ENCODE peak calls at places on chromosomes 1 and 21, in six cellular contexts. U is H9, G is trophoblast cell, C is mesenchymal stem cell, V is H1, F is neuronal stem cell. Q is an unnamed sample.

GRCh38 chr1:35887508-35887907 is 4.5 kb downstream of the AGO1 start:
- DNase-seq in U (no peak), G (no peak), C (no peak), V (no peak), F (no peak), Q (no peak)

GRCh38 chr1:209600541-209600940 is 17.0 kb downstream of the CAMK1G start:
- DNase-seq in U (no peak), G (no peak), C (no peak), V (no peak), F (no peak), Q (peak; percentile 39)

GRCh38 chr21:34968414-34969333 is 80.4 kb downstream of the RUNX1 start:
- DNase-seq in U (no peak), G (peak; percentile 54), C (no peak), V (no peak), F (no peak), Q (no peak)

GRCh38 chr1:41498809-41499208 is 14.3 kb upstream of the EDN2 start:
- DNase-seq in U (no peak), G (no peak), C (no peak), V (no peak), F (no peak), Q (peak; percentile 38)

GRCh38 chr21:29441651-29442050 is 142.9 kb downstream of the BACH1 start:
- DNase-seq in U (no peak), G (no peak), C (no peak), V (no peak), F (no peak), Q (no peak)

GRCh38 chr1:12457771-12458170 is 160.2 kb downstream of the DHRS3 start:
- DNase-seq in U (no peak), G (no peak), C (no peak), V (no peak), F (no peak), Q (no peak)

GRCh38 chr21:41975391-41976272 is 21.8 kb upstream of the C2CD2 start:
- DNase-seq in U (no peak), G (no peak), C (no peak), V (peak; percentile 59), F (no peak), Q (no peak)

GRCh38 chr1:240663160-240663879 is 51.4 kb upstream of the GREM2 start:
- DNase-seq in U (no peak), G (no peak), C (no peak), V (no peak), F (no peak), Q (peak; percentile 89)

GRCh38 chr1:234730542-234731370 is 120.8 kb upstream of the IRF2BP2 start:
- DNase-seq in U (no peak), G (no peak), C (no peak), V (no peak), F (no peak), Q (no peak)

GRCh38 chr21:37886726-37887309 is 29.4 kb downstream of the KCNJ6 start:
- DNase-seq in U (no peak), G (no peak), C (no peak), V (no peak), F (no peak), Q (no peak)

GRCh38 chr1:25744140-25744581 is 55.8 kb upstream of the SELENON start:
- DNase-seq in U (peak; percentile 74), G (peak; percentile 48), C (peak; percentile 56), V (peak; percentile 63), F (no peak), Q (peak; percentile 53)

GRCh38 chr1:47875831-47876586 is 121.2 kb downstream of the TRABD2B start:
- DNase-seq in U (no peak), G (peak; percentile 4), C (peak; percentile 61), V (no peak), F (no peak), Q (no peak)

GRCh38 chr1:201091256-201091655 is 21.0 kb downstream of the CACNA1S start:
- DNase-seq in U (no peak), G (no peak), C (no peak), V (no peak), F (no peak), Q (no peak)

GRCh38 chr21:26136686-26137085 is 33.9 kb downstream of the APP start:
- DNase-seq in U (no peak), G (no peak), C (no peak), V (no peak), F (no peak), Q (no peak)

GRCh38 chr1:192809286-192810252 is 730 bp downstream of the RGS2 start:
- DNase-seq in U (no peak), G (peak; percentile 51), C (no peak), V (no peak), F (peak; percentile 8), Q (peak; percentile 65)

GRCh38 chr1:30740952-30741894 is 16.4 kb downstream of the LAPTM5 start:
- DNase-seq in U (no peak), G (peak; percentile 17), C (no peak), V (no peak), F (no peak), Q (peak; percentile 21)

GRCh38 chr1:244049142-244049968 is 1.7 kb upstream of the ZBTB18 start:
- DNase-seq in U (no peak), G (peak; percentile 55), C (peak; percentile 30), V (no peak), F (no peak), Q (no peak)

GRCh38 chr21:39668369-39668768 is 55.6 kb downstream of the B3GALT5 start:
- DNase-seq in U (peak; percentile 18), G (no peak), C (no peak), V (no peak), F (no peak), Q (no peak)
- H3K14ac ChIP-seq in U (no peak overlapping the region), G (no peak overlapping the region), C (no peak overlapping the region), V (no peak overlapping the region), F (no peak overlapping the region), Q (no peak overlapping the region)

GRCh38 chr1:177978530-177978929 is 8.7 kb upstream of the SEC16B start:
- DNase-seq in U (no peak), G (no peak), C (no peak), V (no peak), F (no peak), Q (no peak)

GRCh38 chr1:177979272-177979671 is 9.4 kb upstream of the SEC16B start:
- DNase-seq in U (no peak), G (no peak), C (no peak), V (no peak), F (no peak), Q (no peak)

GRCh38 chr1:177973585-177973984 is 3.7 kb upstream of the SEC16B start:
- DNase-seq in U (no peak), G (no peak), C (no peak), V (no peak), F (no peak), Q (no peak)

GRCh38 chr1:177976596-177976995 is 6.7 kb upstream of the SEC16B start:
- DNase-seq in U (no peak), G (no peak), C (no peak), V (no peak), F (no peak), Q (no peak)

DNA sequence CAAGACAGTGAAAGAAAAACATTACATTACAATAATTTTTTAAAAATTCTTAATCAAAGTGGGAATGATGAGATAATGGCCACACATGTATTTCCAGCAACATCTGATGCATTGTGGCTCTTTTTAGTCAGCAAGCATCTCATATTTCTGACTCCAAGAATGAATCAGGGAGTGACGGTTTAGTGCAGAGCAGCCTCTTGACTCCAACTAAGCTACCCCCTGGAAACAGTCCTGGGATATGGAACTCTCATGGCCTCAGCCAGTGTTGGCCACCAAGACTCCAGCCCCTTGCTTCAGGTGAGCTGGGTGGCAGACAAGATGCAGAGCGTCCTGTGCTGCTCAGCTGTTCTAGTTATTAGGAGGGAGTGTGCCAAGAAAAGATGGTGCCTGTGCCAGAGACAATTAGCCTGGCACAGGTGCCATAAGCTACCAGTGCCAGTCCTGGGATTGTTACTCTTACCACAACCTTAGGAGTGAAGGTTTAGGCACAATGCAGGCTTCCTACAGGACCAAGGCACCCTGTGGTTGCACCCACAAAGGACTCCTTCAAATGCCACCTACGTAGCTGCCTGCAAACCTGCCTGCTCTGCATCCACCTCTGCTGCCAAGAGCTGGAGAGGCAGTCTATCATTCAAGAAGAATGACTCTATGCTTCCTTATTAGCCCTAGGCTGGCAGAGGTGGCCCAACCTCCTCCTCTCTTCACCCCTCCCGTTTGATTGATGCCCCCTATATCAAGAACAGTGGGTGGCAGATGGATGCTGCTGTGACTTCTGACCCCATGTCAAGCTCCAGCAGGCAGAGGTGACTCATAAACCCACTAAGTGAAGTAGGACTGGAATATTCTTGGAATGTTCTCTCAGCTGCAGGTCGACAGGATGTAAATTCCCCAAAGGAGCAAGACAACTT is 6.0 kb upstream of the SEC16B start:
- DNase-seq in U (no peak), G (peak; percentile 46), C (peak; percentile 11), V (no peak), F (no peak), Q (peak; percentile 88)
- H3K14ac ChIP-seq in U (no peak overlapping the region), G (no peak overlapping the region), C (no peak overlapping the region), V (no peak overlapping the region), F (no peak overlapping the region), Q (no peak overlapping the region)

GRCh38 chr1:218429301-218429700 is 84.2 kb downstream of the TGFB2 start:
- DNase-seq in U (no peak), G (no peak), C (no peak), V (no peak), F (no peak), Q (peak; percentile 40)

GRCh38 chr1:218421531-218421930 is 76.4 kb downstream of the TGFB2 start:
- DNase-seq in U (no peak), G (no peak), C (no peak), V (no peak), F (no peak), Q (no peak)

GRCh38 chr1:218426343-218426657 is 81.2 kb downstream of the TGFB2 start:
- DNase-seq in U (no peak), G (no peak), C (peak; percentile 26), V (no peak), F (no peak), Q (peak; percentile 43)

GRCh38 chr1:218424528-218424927 is 79.4 kb downstream of the TGFB2 start:
- DNase-seq in U (no peak), G (no peak), C (no peak), V (no peak), F (no peak), Q (no peak)

GRCh38 chr1:218425647-218426342 is 80.7 kb downstream of the TGFB2 start:
- DNase-seq in U (no peak), G (peak; percentile 43), C (peak; percentile 48), V (no peak), F (no peak), Q (peak; percentile 87)
- H3K14ac ChIP-seq in U (no peak overlapping the region), G (no peak overlapping the region), C (no peak overlapping the region), V (no peak overlapping the region), F (no peak overlapping the region), Q (no peak overlapping the region)

DNA sequence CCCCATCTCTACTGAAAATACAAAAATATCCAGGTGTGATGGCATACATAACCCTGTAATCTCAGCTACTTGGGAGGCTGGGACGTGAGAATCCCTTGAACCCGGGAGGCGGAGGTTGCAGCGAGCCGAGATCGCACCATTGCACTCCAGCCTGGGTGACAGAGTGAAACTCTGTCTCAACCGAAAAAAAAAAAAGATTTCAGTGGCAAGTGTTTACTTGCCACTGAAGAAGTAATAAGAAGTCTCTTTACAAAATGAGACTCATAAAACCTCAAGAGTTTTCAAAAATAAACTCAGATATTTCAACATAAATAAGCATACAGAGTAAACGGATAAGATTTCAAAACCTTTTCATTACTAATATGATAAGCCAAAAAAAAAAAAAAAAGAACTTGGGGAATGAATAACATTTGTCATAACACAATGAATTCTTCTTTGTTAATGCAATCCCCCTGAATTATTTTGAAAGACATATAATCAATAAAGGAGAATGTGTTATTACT is 34.2 kb upstream of the EXO1 start:
- DNase-seq in U (no peak), G (no peak), C (no peak), V (no peak), F (no peak), Q (peak; percentile 58)
- H3K14ac ChIP-seq in U (no peak overlapping the region), G (no peak overlapping the region), C (no peak overlapping the region), V (no peak overlapping the region), F (no peak overlapping the region), Q (no peak overlapping the region)